ENCODE peak calls at places on chromosomes 11 and 22, in six cellular contexts. One of them, this sample, is unnamed.
A peak's percentile ranks its signal among the peaks of the same experiment; 100 is the strongest.

GRCh38 chr11:76284161-76284560 is 77.9 kb upstream of the WNT11 start:
- DNase-seq in neuronal stem cell: peak; percentile 39
- DNase-seq in IMR-90: no peak
- DNase-seq in trophoblast cell: no peak
- DNase-seq in H9: no peak
- DNase-seq in mesenchymal stem cell: no peak
- DNase-seq in this sample: no peak

GRCh38 chr22:19877626-19878339 is 23.1 kb upstream of the GNB1L start:
- DNase-seq in IMR-90: peak; percentile 58
- DNase-seq in mesenchymal stem cell: peak; percentile 72
- DNase-seq in H9: no peak
- DNase-seq in neuronal stem cell: no peak
- DNase-seq in trophoblast cell: no peak
- DNase-seq in this sample: no peak

GRCh38 chr11:44417756-44418437 is 108.0 kb upstream of the ALX4 start:
- DNase-seq in neuronal stem cell: no peak
- DNase-seq in IMR-90: no peak
- DNase-seq in trophoblast cell: no peak
- DNase-seq in mesenchymal stem cell: no peak
- DNase-seq in H9: no peak
- DNase-seq in this sample: no peak

GRCh38 chr11:68057807-68058206 is 19.0 kb downstream of the TCIRG1 start:
- DNase-seq in IMR-90: no peak
- DNase-seq in H9: no peak
- DNase-seq in mesenchymal stem cell: no peak
- DNase-seq in neuronal stem cell: no peak
- DNase-seq in trophoblast cell: no peak
- DNase-seq in this sample: no peak

GRCh38 chr11:17828311-17828751 is 93.8 kb downstream of the KCNC1 start:
- DNase-seq in trophoblast cell: no peak
- DNase-seq in H9: no peak
- DNase-seq in neuronal stem cell: no peak
- DNase-seq in IMR-90: peak; percentile 59
- DNase-seq in mesenchymal stem cell: peak; percentile 16
- DNase-seq in this sample: no peak

GRCh38 chr11:83363280-83363679 is 77.1 kb upstream of the CCDC90B start:
- DNase-seq in neuronal stem cell: no peak
- DNase-seq in mesenchymal stem cell: no peak
- DNase-seq in trophoblast cell: peak; percentile 12
- DNase-seq in IMR-90: no peak
- DNase-seq in H9: no peak
- DNase-seq in this sample: no peak

GRCh38 chr11:2156416-2157182 is 4.4 kb downstream of the INS start:
- DNase-seq in trophoblast cell: peak; percentile 87
- DNase-seq in mesenchymal stem cell: peak; percentile 48
- DNase-seq in H9: peak; percentile 81
- DNase-seq in neuronal stem cell: peak; percentile 71
- DNase-seq in IMR-90: peak; percentile 26
- DNase-seq in this sample: no peak

GRCh38 chr11:123166095-123166559 is 28.9 kb downstream of the CLMP start:
- DNase-seq in mesenchymal stem cell: peak; percentile 96
- DNase-seq in IMR-90: peak; percentile 97
- DNase-seq in H9: peak; percentile 80
- DNase-seq in neuronal stem cell: peak; percentile 29
- DNase-seq in trophoblast cell: peak; percentile 64
- DNase-seq in this sample: peak; percentile 43

GRCh38 chr11:15038963-15039362 is 34.4 kb upstream of the CALCB start:
- DNase-seq in IMR-90: peak; percentile 15
- DNase-seq in H9: no peak
- DNase-seq in neuronal stem cell: no peak
- DNase-seq in mesenchymal stem cell: peak; percentile 19
- DNase-seq in trophoblast cell: no peak
- DNase-seq in this sample: no peak

GRCh38 chr11:447923-448731 is 2.0 kb upstream of the PTDSS2 start:
- DNase-seq in mesenchymal stem cell: peak; percentile 92
- DNase-seq in neuronal stem cell: peak; percentile 92
- DNase-seq in IMR-90: peak; percentile 84
- DNase-seq in trophoblast cell: peak; percentile 88
- DNase-seq in H9: peak; percentile 93
- DNase-seq in this sample: peak; percentile 69

GRCh38 chr11:113378692-113379091 is 8.9 kb upstream of the ANKK1 start:
- DNase-seq in H9: no peak
- DNase-seq in IMR-90: no peak
- DNase-seq in neuronal stem cell: no peak
- DNase-seq in mesenchymal stem cell: no peak
- DNase-seq in trophoblast cell: no peak
- DNase-seq in this sample: no peak

GRCh38 chr11:113377606-113378005 is 10.0 kb upstream of the ANKK1 start:
- DNase-seq in neuronal stem cell: no peak
- DNase-seq in mesenchymal stem cell: no peak
- DNase-seq in trophoblast cell: peak; percentile 61
- DNase-seq in IMR-90: peak; percentile 5
- DNase-seq in H9: no peak
- DNase-seq in this sample: no peak

GRCh38 chr11:113376156-113376555 is 11.4 kb upstream of the ANKK1 start:
- DNase-seq in trophoblast cell: no peak
- DNase-seq in mesenchymal stem cell: peak; percentile 25
- DNase-seq in neuronal stem cell: no peak
- DNase-seq in H9: no peak
- DNase-seq in IMR-90: peak; percentile 30
- DNase-seq in this sample: no peak

GRCh38 chr11:113375402-113375801 is 12.2 kb upstream of the ANKK1 start:
- DNase-seq in mesenchymal stem cell: no peak
- DNase-seq in trophoblast cell: no peak
- DNase-seq in H9: no peak
- DNase-seq in neuronal stem cell: no peak
- DNase-seq in IMR-90: no peak
- DNase-seq in this sample: no peak

GRCh38 chr11:113378013-113378412 is 9.6 kb upstream of the ANKK1 start:
- DNase-seq in IMR-90: no peak
- DNase-seq in trophoblast cell: no peak
- DNase-seq in mesenchymal stem cell: no peak
- DNase-seq in H9: no peak
- DNase-seq in neuronal stem cell: no peak
- DNase-seq in this sample: no peak
- H4K91ac ChIP-seq in IMR-90: no peak overlapping the region
- H4K91ac ChIP-seq in trophoblast cell: no peak overlapping the region
- H4K91ac ChIP-seq in mesenchymal stem cell: no peak overlapping the region
- H4K91ac ChIP-seq in H9: no peak overlapping the region
- H4K91ac ChIP-seq in neuronal stem cell: no peak overlapping the region
- H4K91ac ChIP-seq in this sample: no peak overlapping the region

GRCh38 chr22:41555325-41555724 is 5.5 kb upstream of the CSDC2 start:
- DNase-seq in IMR-90: no peak
- DNase-seq in trophoblast cell: no peak
- DNase-seq in H9: no peak
- DNase-seq in mesenchymal stem cell: no peak
- DNase-seq in neuronal stem cell: no peak
- DNase-seq in this sample: no peak

GRCh38 chr22:41557401-41558240 is 3.2 kb upstream of the CSDC2 start:
- DNase-seq in neuronal stem cell: no peak
- DNase-seq in trophoblast cell: no peak
- DNase-seq in mesenchymal stem cell: peak; percentile 63
- DNase-seq in IMR-90: peak; percentile 94
- DNase-seq in H9: peak; percentile 58
- DNase-seq in this sample: peak; percentile 58

GRCh38 chr22:41548830-41549211 is 4.6 kb upstream of the POLR3H start:
- DNase-seq in mesenchymal stem cell: no peak
- DNase-seq in IMR-90: no peak
- DNase-seq in trophoblast cell: no peak
- DNase-seq in H9: no peak
- DNase-seq in neuronal stem cell: no peak
- DNase-seq in this sample: no peak

GRCh38 chr22:41550952-41551491 is 6.8 kb upstream of the POLR3H start:
- DNase-seq in H9: no peak
- DNase-seq in mesenchymal stem cell: no peak
- DNase-seq in IMR-90: no peak
- DNase-seq in trophoblast cell: no peak
- DNase-seq in neuronal stem cell: no peak
- DNase-seq in this sample: no peak

DNA sequence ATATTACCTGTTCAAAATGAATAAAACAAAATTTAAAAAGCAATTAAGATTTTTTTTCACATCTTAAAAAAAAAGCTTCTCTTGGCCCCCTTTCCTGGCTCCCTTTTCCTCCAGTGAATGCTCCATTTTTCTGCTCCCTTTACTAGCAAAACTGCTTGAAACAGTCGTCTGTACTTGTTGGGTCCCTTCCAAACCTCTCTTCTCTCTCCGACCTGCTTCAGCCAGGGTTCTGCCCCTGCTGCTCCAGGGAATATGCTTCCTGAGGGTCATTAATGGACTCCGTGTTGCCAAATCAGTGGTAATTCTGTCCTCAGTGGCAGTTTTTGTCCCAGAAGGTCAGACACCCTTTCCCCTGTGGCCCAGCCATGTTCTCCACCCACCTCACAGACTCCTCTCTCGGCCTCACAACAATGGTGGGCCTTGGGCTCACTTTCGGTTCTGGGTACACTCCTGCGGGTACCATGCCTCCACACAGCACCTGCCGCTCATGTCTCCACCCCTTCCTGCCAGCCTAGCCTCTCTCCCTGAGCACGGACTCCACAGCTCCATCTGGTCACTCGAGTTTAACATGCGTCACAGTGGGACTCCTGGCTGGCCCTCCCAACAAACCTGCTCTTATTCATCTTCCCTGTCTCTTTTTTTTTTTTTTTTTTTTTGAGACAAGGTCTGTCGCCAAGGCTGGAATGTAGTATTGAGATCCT is 7.8 kb upstream of the POLR3H start:
- DNase-seq in trophoblast cell: no peak
- DNase-seq in IMR-90: no peak
- DNase-seq in neuronal stem cell: no peak
- DNase-seq in mesenchymal stem cell: no peak
- DNase-seq in H9: no peak
- DNase-seq in this sample: no peak
- H4K91ac ChIP-seq in trophoblast cell: no peak overlapping the region
- H4K91ac ChIP-seq in IMR-90: no peak overlapping the region
- H4K91ac ChIP-seq in neuronal stem cell: no peak overlapping the region
- H4K91ac ChIP-seq in mesenchymal stem cell: peak overlapping the region; percentile 1
- H4K91ac ChIP-seq in H9: no peak overlapping the region
- H4K91ac ChIP-seq in this sample: no peak overlapping the region

GRCh38 chr11:57871231-57871630 is 109.6 kb downstream of the CTNND1 start:
- DNase-seq in mesenchymal stem cell: no peak
- DNase-seq in trophoblast cell: peak; percentile 56
- DNase-seq in H9: no peak
- DNase-seq in neuronal stem cell: no peak
- DNase-seq in IMR-90: no peak
- DNase-seq in this sample: no peak
- H4K91ac ChIP-seq in mesenchymal stem cell: no peak overlapping the region
- H4K91ac ChIP-seq in trophoblast cell: no peak overlapping the region
- H4K91ac ChIP-seq in H9: no peak overlapping the region
- H4K91ac ChIP-seq in neuronal stem cell: no peak overlapping the region
- H4K91ac ChIP-seq in IMR-90: no peak overlapping the region
- H4K91ac ChIP-seq in this sample: no peak overlapping the region

GRCh38 chr22:25692392-25692791 is 49.6 kb upstream of the MYO18B start:
- DNase-seq in H9: no peak
- DNase-seq in trophoblast cell: peak; percentile 97
- DNase-seq in mesenchymal stem cell: no peak
- DNase-seq in IMR-90: no peak
- DNase-seq in neuronal stem cell: no peak
- DNase-seq in this sample: no peak
- H4K91ac ChIP-seq in H9: no peak overlapping the region
- H4K91ac ChIP-seq in trophoblast cell: peak overlapping the region; percentile 19
- H4K91ac ChIP-seq in mesenchymal stem cell: no peak overlapping the region
- H4K91ac ChIP-seq in IMR-90: no peak overlapping the region
- H4K91ac ChIP-seq in neuronal stem cell: no peak overlapping the region
- H4K91ac ChIP-seq in this sample: no peak overlapping the region

GRCh38 chr11:3208272-3208671 is 10.3 kb downstream of the MRGPRG start:
- DNase-seq in IMR-90: no peak
- DNase-seq in neuronal stem cell: no peak
- DNase-seq in H9: no peak
- DNase-seq in mesenchymal stem cell: no peak
- DNase-seq in trophoblast cell: no peak
- DNase-seq in this sample: no peak

GRCh38 chr11:3207530-3208189 is 11.0 kb downstream of the MRGPRG start:
- DNase-seq in neuronal stem cell: no peak
- DNase-seq in H9: no peak
- DNase-seq in trophoblast cell: no peak
- DNase-seq in IMR-90: no peak
- DNase-seq in mesenchymal stem cell: no peak
- DNase-seq in this sample: no peak

GRCh38 chr11:3206128-3206921 is 12.3 kb downstream of the MRGPRG start:
- DNase-seq in neuronal stem cell: no peak
- DNase-seq in H9: no peak
- DNase-seq in mesenchymal stem cell: no peak
- DNase-seq in IMR-90: no peak
- DNase-seq in trophoblast cell: no peak
- DNase-seq in this sample: no peak

GRCh38 chr11:3205261-3206127 is 13.1 kb downstream of the MRGPRG start:
- DNase-seq in neuronal stem cell: no peak
- DNase-seq in H9: no peak
- DNase-seq in trophoblast cell: no peak
- DNase-seq in IMR-90: no peak
- DNase-seq in mesenchymal stem cell: no peak
- DNase-seq in this sample: no peak

DNA sequence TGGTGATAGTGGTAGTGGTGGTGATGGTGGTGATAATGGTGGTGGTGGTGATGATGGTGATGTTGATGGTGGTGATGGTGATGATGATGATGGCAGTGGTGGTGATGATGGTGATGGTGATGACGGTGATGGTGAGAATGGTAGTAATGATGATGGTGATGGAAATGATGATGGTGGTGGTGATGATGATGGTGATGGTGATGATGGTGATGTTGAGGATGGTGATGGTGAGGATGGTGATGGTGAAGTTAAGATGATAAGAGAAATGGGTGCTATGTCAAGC is 11.8 kb downstream of the MRGPRG start:
- DNase-seq in IMR-90: no peak
- DNase-seq in mesenchymal stem cell: no peak
- DNase-seq in H9: no peak
- DNase-seq in trophoblast cell: no peak
- DNase-seq in neuronal stem cell: no peak
- DNase-seq in this sample: no peak
- H4K91ac ChIP-seq in IMR-90: no peak overlapping the region
- H4K91ac ChIP-seq in mesenchymal stem cell: no peak overlapping the region
- H4K91ac ChIP-seq in H9: no peak overlapping the region
- H4K91ac ChIP-seq in trophoblast cell: no peak overlapping the region
- H4K91ac ChIP-seq in neuronal stem cell: no peak overlapping the region
- H4K91ac ChIP-seq in this sample: no peak overlapping the region

This sample was measured in H1.